ENCODE peak calls at places on chromosomes 13 and 19, in four cellular contexts. U, Z, S and X are unnamed samples.

GRCh38 chr13:74620711-74621110 is 486.5 kb upstream of the KLF12 start:
- DNase-seq in Z (no peak), S (no peak), U (no peak), X (no peak)

GRCh38 chr13:98462946-98463345 is 114.0 kb downstream of the STK24 start:
- DNase-seq in Z (no peak), S (no peak), U (no peak), X (no peak)

GRCh38 chr19:38726761-38727301 is 17.4 kb downstream of the CAPN12 start:
- DNase-seq in Z (no peak), U (no peak), S (no peak), X (no peak)

GRCh38 chr13:78610381-78610883 is 7.1 kb upstream of the POU4F1 start:
- DNase-seq in Z (no peak), S (no peak), U (peak; percentile 61), X (no peak)

GRCh38 chr19:54481326-54481930 is 8.3 kb upstream of the CDC42EP5 start:
- DNase-seq in U (peak; percentile 63), Z (no peak), S (peak; percentile 77), X (no peak)

GRCh38 chr19:3270908-3271307 is 46.4 kb downstream of the CELF5 start:
- DNase-seq in U (peak; percentile 44), S (peak; percentile 81), Z (no peak), X (no peak)

GRCh38 chr13:33744589-33745369 is 73.2 kb upstream of the RFC3 start:
- DNase-seq in Z (no peak), U (peak; percentile 14), S (no peak), X (no peak)

GRCh38 chr19:10086032-10086903 is at the start of gene SHFL:
- DNase-seq in U (peak; percentile 54), S (no peak), Z (peak; percentile 64), X (peak; percentile 46)

GRCh38 chr19:56120002-56120370 is 1.1 kb downstream of the ZNF787 start:
- DNase-seq in Z (no peak), U (no peak), S (no peak), X (no peak)

GRCh38 chr13:29484236-29484635 is 111.3 kb downstream of the SLC7A1 start:
- DNase-seq in S (peak; percentile 54), Z (no peak), U (no peak), X (no peak)

GRCh38 chr19:56253737-56254136 is 18.8 kb upstream of the EDDM13 start:
- DNase-seq in Z (no peak), U (peak; percentile 82), S (peak; percentile 23), X (no peak)

GRCh38 chr19:43678512-43678911 is 8.5 kb upstream of the PLAUR start:
- DNase-seq in S (no peak), Z (no peak), U (no peak), X (no peak)

GRCh38 chr19:1085676-1086442 is 9.3 kb downstream of the POLR2E start:
- DNase-seq in U (no peak), S (no peak), Z (no peak), X (no peak)

GRCh38 chr19:46885411-46885810 is 24.6 kb downstream of the ARHGAP35 start:
- DNase-seq in Z (no peak), U (no peak), S (no peak), X (no peak)

GRCh38 chr19:1896508-1896907 is 8.7 kb upstream of the ADAT3 start:
- DNase-seq in U (no peak), S (no peak), Z (peak; percentile 45), X (no peak)

GRCh38 chr19:15640294-15640903 is at the start of gene CYP4F3:
- DNase-seq in Z (peak; percentile 58), S (no peak), U (no peak), X (no peak)

GRCh38 chr19:16566161-16566560 is 6.1 kb downstream of the SLC35E1 start:
- DNase-seq in Z (no peak), S (no peak), U (no peak), X (no peak)

GRCh38 chr13:41654800-41655199 is 197.4 kb downstream of the RGCC start:
- DNase-seq in S (no peak), U (no peak), Z (no peak), X (no peak)